ENCODE peak calls at places on chromosomes 16 and 17, in eight cellular contexts. E, W, I, N, U, M, T and A are unnamed samples.

GRCh38 chr17:5123343-5124124 is 7.7 kb downstream of the USP6 start:
- DNase-seq in E (peak; percentile 20), W (no peak), I (peak; percentile 3), N (no peak), U (no peak), M (peak; percentile 55), T (no peak), A (peak; percentile 25)

GRCh38 chr17:28925912-28926365 is 23.1 kb upstream of the DHRS13 start:
- DNase-seq in E (no peak), W (no peak), I (peak; percentile 83), N (no peak), U (no peak), M (no peak), T (peak; percentile 92), A (no peak)

GRCh38 chr17:6497496-6498221 is 53.4 kb downstream of the PIMREG start:
- DNase-seq in E (no peak), W (no peak), I (no peak), N (no peak), U (no peak), M (peak; percentile 55), T (no peak), A (no peak)

GRCh38 chr16:48558269-48558915 is 51.6 kb downstream of the N4BP1 start:
- DNase-seq in E (no peak), W (no peak), I (peak; percentile 82), N (no peak), U (no peak), M (no peak), T (no peak), A (no peak)

GRCh38 chr17:41403409-41404023 is 6.1 kb upstream of the KRT31 start:
- DNase-seq in E (no peak), W (no peak), I (no peak), N (no peak), U (no peak), M (no peak), T (no peak), A (no peak)

GRCh38 chr17:6231886-6232767 is 161.9 kb downstream of the WSCD1 start:
- DNase-seq in E (no peak), W (no peak), I (peak; percentile 2), N (no peak), U (no peak), M (no peak), T (no peak), A (peak; percentile 69)

GRCh38 chr16:15667091-15667742 is 17.2 kb downstream of the NDE1 start:
- DNase-seq in E (no peak), W (no peak), I (no peak), N (no peak), U (no peak), M (peak; percentile 16), T (no peak), A (no peak)

GRCh38 chr17:28258347-28258887 is 60.6 kb upstream of the TMEM97 start:
- DNase-seq in E (peak; percentile 78), W (no peak), I (no peak), N (peak; percentile 15), U (no peak), M (no peak), T (no peak), A (no peak)

GRCh38 chr16:84520778-84521770 is 16.6 kb upstream of the MEAK7 start:
- DNase-seq in E (no peak), W (no peak), I (peak; percentile 9), N (no peak), U (no peak), M (no peak), T (no peak), A (no peak)

GRCh38 chr16:54459509-54460235 is 173.1 kb upstream of the IRX3 start:
- DNase-seq in E (no peak), W (no peak), I (no peak), N (no peak), U (no peak), M (no peak), T (no peak), A (no peak)

GRCh38 chr17:20213429-20213828 is 204.3 kb downstream of the SPECC1 start:
- DNase-seq in E (peak; percentile 40), W (no peak), I (no peak), N (no peak), U (no peak), M (no peak), T (peak; percentile 39), A (no peak)

GRCh38 chr16:22970191-22970845 is 156.4 kb downstream of the HS3ST2 start:
- DNase-seq in E (no peak), W (no peak), I (no peak), N (no peak), U (peak; percentile 21), M (no peak), T (no peak), A (no peak)

GRCh38 chr16:77897831-77898540 is 109.6 kb downstream of the VAT1L start:
- DNase-seq in E (no peak), W (no peak), I (no peak), N (no peak), U (no peak), M (no peak), T (no peak), A (no peak)

GRCh38 chr16:23836404-23837291 is 865 bp downstream of the PRKCB start:
- DNase-seq in E (peak; percentile 48), W (peak; percentile 19), I (no peak), N (peak; percentile 49), U (no peak), M (peak; percentile 77), T (no peak), A (no peak)

GRCh38 chr16:10577305-10578202 is 2.8 kb downstream of the EMP2 start:
- DNase-seq in E (no peak), W (peak; percentile 67), I (no peak), N (peak; percentile 41), U (peak; percentile 86), M (no peak), T (no peak), A (no peak)

GRCh38 chr17:77708049-77708448 is 250.5 kb upstream of the TNRC6C start:
- DNase-seq in E (no peak), W (no peak), I (no peak), N (no peak), U (no peak), M (no peak), T (no peak), A (peak; percentile 30)

GRCh38 chr16:154223-155030 is 2.0 kb downstream of the HBZ start:
- DNase-seq in E (peak; percentile 29), W (no peak), I (peak; percentile 35), N (peak; percentile 27), U (no peak), M (peak; percentile 67), T (no peak), A (no peak)

GRCh38 chr16:3854740-3855139 is 25.8 kb downstream of the CREBBP start:
- DNase-seq in E (no peak), W (no peak), I (peak; percentile 55), N (no peak), U (no peak), M (no peak), T (no peak), A (no peak)

GRCh38 chr17:58531661-58532554 is 17.5 kb upstream of the MTMR4 start:
- DNase-seq in E (peak; percentile 68), W (peak; percentile 63), I (peak; percentile 55), N (peak; percentile 64), U (no peak), M (peak; percentile 88), T (no peak), A (no peak)

GRCh38 chr16:30570621-30571443 is 682 bp downstream of the ZNF688 start:
- DNase-seq in E (peak; percentile 28), W (peak; percentile 33), I (peak; percentile 33), N (no peak), U (no peak), M (no peak), T (no peak), A (no peak)

GRCh38 chr17:73799091-73799490 is 154.8 kb upstream of the SDK2 start:
- DNase-seq in E (no peak), W (no peak), I (no peak), N (no peak), U (no peak), M (no peak), T (no peak), A (no peak)
- H3K27me3 ChIP-seq in E (no peaks in the 10 kb centered on the region), W (peaks cover 11% of the 10 kb centered on the region), I (no peaks in the 10 kb centered on the region), N (peaks cover 7% of the 10 kb centered on the region), U (peaks cover 9% of the 10 kb centered on the region), M (no peaks in the 10 kb centered on the region), T (peaks cover 45% of the 10 kb centered on the region), A (peaks cover 3% of the 10 kb centered on the region)

DNA sequence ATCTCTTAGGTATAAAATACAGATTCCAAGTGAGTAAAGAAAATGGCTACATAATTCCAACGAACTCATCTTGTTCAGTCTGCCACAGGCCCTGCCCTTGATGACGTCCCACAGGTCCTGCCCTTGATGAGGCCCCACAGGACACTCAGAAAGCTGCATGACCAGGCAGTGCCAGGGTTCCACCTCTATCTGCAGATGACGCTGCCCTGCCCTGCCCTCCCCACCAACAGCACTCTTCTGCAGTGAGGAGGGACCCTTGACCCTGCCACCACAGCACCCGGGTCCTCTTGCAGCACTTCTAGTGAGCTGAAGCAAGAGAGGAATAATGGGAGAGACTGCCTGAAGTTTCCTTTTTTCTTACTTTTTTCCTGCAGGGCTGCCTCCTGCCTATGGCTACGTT is 118.4 kb downstream of the VPS53 start:
- DNase-seq in E (no peak), W (no peak), I (no peak), N (no peak), U (no peak), M (no peak), T (no peak), A (peak; percentile 14)
- H3K27ac ChIP-seq in E (no peak overlapping the region), W (no peak overlapping the region), I (no peak overlapping the region), N (no peak overlapping the region), U (no peak overlapping the region), M (no peak overlapping the region), T (no peak overlapping the region), A (peak overlapping the region; percentile 5)

GRCh38 chr16:72198021-72198420 is 26.1 kb upstream of the PMFBP1 start:
- DNase-seq in E (no peak), W (no peak), I (peak; percentile 93), N (no peak), U (no peak), M (no peak), T (no peak), A (peak; percentile 38)
- H3K4me3 ChIP-seq in E (no peak overlapping the region), W (no peak overlapping the region), I (no peak overlapping the region), N (no peak overlapping the region), U (no peak overlapping the region), M (no peak overlapping the region), T (no peak overlapping the region), A (no peak overlapping the region)

GRCh38 chr17:74737299-74738050 is 419 bp downstream of the RAB37 start:
- DNase-seq in E (no peak), W (no peak), I (peak; percentile 51), N (peak; percentile 42), U (no peak), M (no peak), T (no peak), A (peak; percentile 68)
- H3K27me3 ChIP-seq in E (peaks cover 9% of the 10 kb centered on the region), W (peaks cover 27% of the 10 kb centered on the region), I (peaks cover 49% of the 10 kb centered on the region), N (peaks cover 47% of the 10 kb centered on the region), U (peaks cover 61% of the 10 kb centered on the region), M (no peaks in the 10 kb centered on the region), T (peaks cover 24% of the 10 kb centered on the region), A (peaks cover 13% of the 10 kb centered on the region)